ENCODE peak calls at places on chromosomes 2 and 18, in five cellular contexts. X is transverse colon, Y is GM23338, E is PC-3, J is lung. K is an unnamed sample. For H3K4me1, the result is how much of the 10 kb centered on the place peaks cover.

GRCh38 chr2:67579207-67579606 is 182.1 kb downstream of the ETAA1 start:
- DNase-seq in X (no peak), Y (no peak), E (no peak), J (no peak), K (no peak)

GRCh38 chr2:113850687-113851086 is 39.2 kb upstream of the ACTR3 start:
- DNase-seq in X (no peak), Y (no peak), E (no peak), J (no peak), K (no peak)

GRCh38 chr2:135694711-135695110 is 46.9 kb upstream of the UBXN4 start:
- DNase-seq in X (no peak), Y (no peak), E (no peak), J (no peak), K (no peak)

GRCh38 chr2:2825062-2825461 is 494.0 kb upstream of the MYT1L start:
- DNase-seq in X (no peak), Y (no peak), E (no peak), J (no peak), K (no peak)

GRCh38 chr2:237365671-237366070 is 48.3 kb downstream of the COL6A3 start:
- DNase-seq in X (no peak), Y (no peak), E (no peak), J (no peak), K (no peak)

GRCh38 chr2:112182581-112183034 is 44.4 kb downstream of the FBLN7 start:
- DNase-seq in X (no peak), Y (no peak), E (no peak), J (no peak), K (no peak)

GRCh38 chr2:55590810-55591440 is 26.5 kb downstream of the PPP4R3B start:
- DNase-seq in X (no peak), Y (no peak), E (peak), J (no peak), K (no peak)

GRCh38 chr2:121038831-121039230 is 246.2 kb downstream of the TFCP2L1 start:
- DNase-seq in X (no peak), Y (no peak), E (peak), J (peak), K (no peak)

GRCh38 chr2:174971868-174972781 is 33.1 kb downstream of the CHN1 start:
- DNase-seq in X (peak), Y (no peak), E (peak), J (no peak), K (no peak)

GRCh38 chr2:72757177-72757775 is 68.6 kb downstream of the EXOC6B start:
- DNase-seq in X (no peak), Y (peak), E (no peak), J (no peak), K (no peak)

GRCh38 chr18:27887711-27888495 is 289.0 kb downstream of the CDH2 start:
- DNase-seq in X (no peak), Y (no peak), E (peak), J (no peak), K (no peak)

GRCh38 chr2:42855221-42855970 is 63.0 kb upstream of the HAAO start:
- DNase-seq in X (no peak), Y (no peak), E (no peak), J (no peak), K (no peak)
- H3K4me1 ChIP-seq in X (under half), Y (under half), E (under half), J (under half), K (under half)

GRCh38 chr2:17540813-17541513 is 467 bp downstream of the VSNL1 start:
- DNase-seq in X (no peak), Y (no peak), E (no peak), J (no peak), K (no peak)
- TF ChIP-seq CTCF in X (no peak), Y (no peak), E (no peak), J (no peak), K (no peak)

GRCh38 chr2:228180126-228181097 is 1.1 kb downstream of the SPHKAP start:
- DNase-seq in X (no peak), Y (peak), E (no peak), J (no peak), K (no peak)

DNA sequence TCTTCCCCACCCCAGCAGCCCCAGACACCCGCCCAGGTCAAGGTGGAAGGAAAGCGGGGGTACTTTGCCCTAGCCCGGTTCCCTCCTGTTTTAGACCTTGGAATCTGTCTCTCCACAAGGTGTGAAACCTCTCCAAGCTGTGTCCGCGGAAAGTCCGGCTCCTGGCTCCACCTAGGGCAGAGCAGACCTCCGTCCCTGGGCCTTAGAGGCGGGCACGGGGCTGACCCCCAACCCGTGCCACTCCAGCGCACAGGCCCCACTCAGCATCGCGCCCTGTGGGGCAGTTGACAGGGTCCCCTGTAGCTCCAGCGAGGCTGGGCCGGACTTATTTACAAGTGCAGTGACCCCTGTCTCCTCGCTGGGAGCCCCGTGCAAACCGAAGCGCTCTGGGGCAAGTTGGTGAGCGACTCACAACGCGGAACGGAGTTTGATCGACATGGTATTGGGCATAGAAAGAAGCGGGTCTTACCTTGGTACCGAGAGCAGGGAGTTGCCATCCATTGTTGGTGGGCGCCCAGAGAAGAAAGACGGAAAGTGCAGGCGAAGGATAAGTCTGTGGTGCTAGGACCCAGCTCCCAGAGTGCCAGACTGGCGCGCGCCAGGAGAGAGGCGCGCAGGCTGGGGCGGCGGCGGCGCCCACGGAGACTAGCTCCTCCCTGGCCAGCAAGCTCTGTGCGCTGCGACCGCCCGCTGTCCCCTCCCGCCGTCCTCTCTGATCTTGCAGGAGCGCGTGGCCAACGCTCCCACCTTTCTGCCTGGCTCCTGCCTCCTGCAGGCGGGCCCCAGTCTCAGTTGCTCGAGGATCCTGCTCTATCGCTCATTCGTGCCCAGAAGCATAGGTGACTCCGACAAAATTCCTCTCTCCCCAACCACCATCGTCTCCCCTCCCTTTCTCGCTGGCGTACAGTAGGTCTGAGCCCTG is at the start of gene SPHKAP:
- DNase-seq in X (no peak), Y (peak), E (no peak), J (no peak), K (no peak)
- H3K4me3 ChIP-seq in X (no peak), Y (peak), E (no peak), J (no peak), K (no peak)

GRCh38 chr18:9867454-9867732 is 18.4 kb upstream of the TXNDC2 start:
- DNase-seq in X (no peak), Y (no peak), E (no peak), J (no peak), K (no peak)
- H3K4me1 ChIP-seq in X (under half), Y (under half), E (under half), J (under half), K (under half)

GRCh38 chr2:32061973-32062861 is 1.1 kb upstream of the SPAST start:
- DNase-seq in X (peak), Y (peak), E (peak), J (peak), K (no peak)

GRCh38 chr2:32060266-32060665 is 3.1 kb upstream of the SPAST start:
- DNase-seq in X (no peak), Y (no peak), E (no peak), J (no peak), K (no peak)

GRCh38 chr2:32063310-32064020 is at the start of gene SPAST:
- DNase-seq in X (peak), Y (peak), E (peak), J (peak), K (peak)

GRCh38 chr2:32061430-32061829 is 1.9 kb upstream of the SPAST start:
- DNase-seq in X (no peak), Y (no peak), E (no peak), J (no peak), K (no peak)

DNA sequence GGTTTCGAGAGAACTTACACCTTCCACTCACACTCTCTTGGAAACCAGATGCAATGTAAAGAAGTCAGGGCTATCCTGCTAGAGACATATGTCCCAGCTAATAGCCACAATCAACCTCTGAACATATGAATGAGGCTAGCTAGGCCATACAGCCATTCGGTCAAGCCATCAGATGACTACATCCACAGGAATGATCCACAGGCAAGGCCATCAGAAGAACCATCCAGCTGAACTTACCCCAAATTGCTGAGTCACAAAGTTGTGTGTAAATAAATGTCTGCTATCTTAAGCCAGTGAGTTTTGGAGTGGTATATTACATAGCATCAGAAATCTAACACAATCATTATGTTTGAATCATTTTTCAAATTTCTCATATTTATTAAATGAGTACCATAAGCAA is 5.2 kb upstream of the SPAST start:
- DNase-seq in X (no peak), Y (no peak), E (peak), J (no peak), K (no peak)
- TF ChIP-seq CTCF in X (no peak), Y (no peak), E (no peak), J (no peak), K (no peak)

GRCh38 chr2:108988796-108989713 is at the start of gene EDAR:
- DNase-seq in X (peak), Y (peak), E (peak), J (peak), K (no peak)
- H3K4me3 ChIP-seq in X (no peak), Y (no peak), E (peak), J (no peak), K (no peak)